ENCODE peak calls at places on chromosome 15, in nine cellular contexts. G, S, P, Z, V, O, H, K and F are unnamed samples.

GRCh38 chr15:50227076-50227475 is 38.5 kb downstream of the HDC start:
- DNase-seq in K (no peak), O (no peak), P (no peak), S (no peak), G (no peak), H (no peak), Z (no peak), V (no peak), F (no peak)

GRCh38 chr15:45863881-45864580 is 229.2 kb downstream of the SQOR start:
- DNase-seq in S (no peak), G (no peak), K (no peak), P (no peak), H (no peak), V (no peak), Z (no peak), O (no peak), F (no peak)

GRCh38 chr15:60022379-60022741 is 18.2 kb downstream of the FOXB1 start:
- DNase-seq in H (no peak), V (no peak), Z (no peak), O (no peak), P (no peak), G (no peak), K (no peak), S (no peak), F (no peak)

GRCh38 chr15:99443056-99443756 is 122.6 kb upstream of the MEF2A start:
- DNase-seq in S (peak; percentile 3), H (peak; percentile 58), V (peak; percentile 19), K (peak; percentile 8), O (no peak), G (no peak), Z (no peak), P (no peak), F (no peak)

GRCh38 chr15:92605225-92605944 is 50.2 kb downstream of the FAM174B start:
- DNase-seq in H (no peak), V (no peak), O (no peak), G (no peak), Z (no peak), S (no peak), P (no peak), K (no peak), F (no peak)

GRCh38 chr15:85618956-85619491 is 175.7 kb downstream of the KLHL25 start:
- DNase-seq in O (peak; percentile 92), P (peak; percentile 82), K (peak; percentile 81), H (peak; percentile 92), G (no peak), S (peak; percentile 86), V (peak; percentile 85), Z (peak; percentile 47), F (peak; percentile 80)

GRCh38 chr15:56040081-56041035 is 46.9 kb upstream of the NEDD4 start:
- DNase-seq in H (peak; percentile 87), V (peak; percentile 79), P (peak; percentile 27), Z (peak; percentile 42), S (peak; percentile 79), G (peak; percentile 66), K (peak; percentile 29), O (peak; percentile 85), F (peak; percentile 55)

GRCh38 chr15:100959066-100960050 is 40.2 kb downstream of the LRRK1 start:
- DNase-seq in K (no peak), Z (peak; percentile 23), G (peak; percentile 83), P (no peak), H (no peak), O (no peak), V (no peak), S (no peak), F (no peak)

GRCh38 chr15:74294010-74294409 is 57.9 kb downstream of the CCDC33 start:
- DNase-seq in V (no peak), O (no peak), G (no peak), Z (no peak), P (no peak), H (no peak), K (no peak), S (no peak), F (no peak)

GRCh38 chr15:30917675-30918074 is 14.0 kb downstream of the FAN1 start:
- DNase-seq in V (no peak), Z (no peak), S (no peak), O (no peak), K (no peak), P (no peak), G (no peak), H (no peak), F (no peak)

GRCh38 chr15:91047545-91048199 is 25.3 kb upstream of the VPS33B start:
- DNase-seq in O (no peak), K (no peak), G (no peak), S (no peak), H (no peak), P (peak; percentile 72), Z (no peak), V (no peak), F (no peak)

GRCh38 chr15:44545934-44546802 is 9.2 kb downstream of the EIF3J start:
- DNase-seq in H (no peak), G (no peak), Z (no peak), V (no peak), S (no peak), K (no peak), P (peak; percentile 34), O (no peak), F (peak; percentile 54)

GRCh38 chr15:89492934-89493631 is 3.3 kb downstream of the RHCG start:
- DNase-seq in H (peak; percentile 50), S (no peak), Z (no peak), P (no peak), K (no peak), O (no peak), V (no peak), G (no peak), F (no peak)

GRCh38 chr15:38073278-38073930 is 139.0 kb downstream of the TMCO5A start:
- DNase-seq in Z (peak; percentile 50), H (no peak), S (no peak), V (peak; percentile 30), K (peak; percentile 47), O (peak; percentile 21), P (no peak), G (no peak), F (no peak)

GRCh38 chr15:31344824-31345605 is 18.4 kb downstream of the KLF13 start:
- DNase-seq in O (no peak), S (no peak), K (peak; percentile 74), H (no peak), Z (no peak), P (no peak), V (no peak), G (no peak), F (peak; percentile 62)

GRCh38 chr15:64522226-64522823 is 61.9 kb downstream of the ZNF609 start:
- DNase-seq in H (no peak), O (no peak), Z (no peak), V (no peak), G (no peak), P (no peak), S (no peak), K (no peak), F (no peak)

GRCh38 chr15:63362196-63362595 is 19.4 kb downstream of the CA12 start:
- DNase-seq in G (no peak), O (no peak), P (no peak), H (no peak), Z (peak; percentile 55), S (no peak), V (no peak), K (peak; percentile 50), F (no peak)

GRCh38 chr15:98805434-98806274 is 157.3 kb downstream of the IGF1R start:
- DNase-seq in G (no peak), Z (no peak), K (no peak), S (no peak), V (no peak), O (no peak), H (no peak), P (peak; percentile 55), F (no peak)

DNA sequence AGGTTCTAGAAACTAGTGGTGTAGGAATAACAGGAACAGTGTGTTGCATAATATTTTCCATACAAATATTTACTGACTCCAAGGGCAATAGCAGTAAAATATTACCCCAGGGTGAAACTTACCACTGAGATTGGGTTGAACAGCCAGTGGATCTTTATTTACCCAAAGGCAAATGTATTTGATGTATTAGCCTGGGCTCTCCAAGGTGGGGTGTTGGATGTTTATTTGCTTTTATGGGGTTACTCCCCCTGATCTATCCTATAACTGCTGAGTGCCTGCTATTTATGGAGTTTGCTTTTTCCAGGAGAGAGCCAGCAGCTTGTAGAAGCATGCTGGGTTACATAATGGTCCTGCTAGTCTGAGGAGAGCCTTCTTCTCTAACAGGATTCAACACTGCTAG is 276.9 kb downstream of the ADAMTSL3 start:
- DNase-seq in K (no peak), P (no peak), H (peak; percentile 77), G (no peak), V (no peak), Z (no peak), O (peak; percentile 48), S (no peak), F (no peak)
- TF ChIP-seq POLR2A in K (no peak), P (no peak), H (no peak), G (no peak), V (no peak), Z (peak; percentile 34), O (no peak), S (no peak), F (no peak)

GRCh38 chr15:81301815-81302399 is 22.0 kb downstream of the STARD5 start:
- DNase-seq in P (peak; percentile 53), V (no peak), K (peak; percentile 34), O (no peak), H (no peak), S (no peak), G (no peak), Z (no peak), F (no peak)
- H3K4me3 ChIP-seq in P (no peak overlapping the region), V (no peak overlapping the region), K (no peak overlapping the region), O (no peak overlapping the region), H (no peak overlapping the region), S (no peak overlapping the region), G (no peak overlapping the region), Z (no peak overlapping the region), F (no peak overlapping the region)

GRCh38 chr15:57605491-57605890 is 13.8 kb downstream of the MYZAP start:
- DNase-seq in H (no peak), V (no peak), K (no peak), Z (no peak), P (no peak), O (no peak), G (no peak), S (no peak), F (no peak)

GRCh38 chr15:57606048-57606447 is 14.3 kb downstream of the MYZAP start:
- DNase-seq in V (no peak), K (no peak), G (no peak), O (no peak), H (no peak), S (no peak), Z (no peak), P (no peak), F (no peak)

GRCh38 chr15:57607570-57608000 is 15.9 kb downstream of the MYZAP start:
- DNase-seq in V (no peak), H (no peak), O (no peak), Z (no peak), G (peak; percentile 79), K (no peak), P (peak; percentile 87), S (no peak), F (peak; percentile 45)

GRCh38 chr15:57606816-57607215 is 15.1 kb downstream of the MYZAP start:
- DNase-seq in H (no peak), G (no peak), Z (no peak), K (no peak), P (no peak), O (no peak), S (no peak), V (no peak), F (no peak)

GRCh38 chr15:57604502-57604901 is 12.8 kb downstream of the MYZAP start:
- DNase-seq in V (no peak), O (no peak), G (no peak), S (no peak), P (no peak), Z (no peak), K (no peak), H (no peak), F (no peak)
- TF ChIP-seq POLR2A in V (no peak), O (no peak), G (no peak), S (no peak), P (no peak), Z (no peak), K (no peak), H (no peak), F (no peak)

GRCh38 chr15:40469776-40470390 is 901 bp upstream of the CHST14 start:
- DNase-seq in G (no peak), S (no peak), K (no peak), V (no peak), O (no peak), P (no peak), H (no peak), Z (no peak), F (no peak)
- H3K4me3 ChIP-seq in G (peak overlapping the region; percentile 96), S (no peak overlapping the region), K (peak overlapping the region; percentile 90), V (no peak overlapping the region), O (peak overlapping the region; percentile 70), P (peak overlapping the region; percentile 49), H (peak overlapping the region; percentile 92), Z (no peak overlapping the region), F (peak overlapping the region; percentile 78)